ENCODE peak calls at places on chromosomes 12 and 14, in eight cellular contexts. S is HCT116, M is neural progenitor cell, T is endothelial cell of umbilical vein, U is astrocyte, L is fibroblast of lung, P is PC-3, N is DND-41. X is an unnamed sample.

GRCh38 chr14:89027097-89027740 is 202.8 kb downstream of the TTC8 start:
- DNase-seq in S (peak; percentile 13), M (peak; percentile 84), T (peak; percentile 25), U (no peak), L (peak; percentile 28), P (peak; percentile 67), N (no peak), X (peak; percentile 61)

GRCh38 chr12:109738209-109738608 is 24.6 kb downstream of the FAM222A start:
- DNase-seq in S (no peak), M (no peak), T (no peak), U (no peak), L (no peak), P (no peak), N (no peak), X (no peak)

GRCh38 chr12:64494998-64495729 is 43.2 kb downstream of the TBK1 start:
- DNase-seq in S (no peak), M (no peak), T (no peak), U (no peak), L (no peak), P (no peak), N (no peak), X (no peak)

GRCh38 chr14:65346895-65347294 is 65.6 kb upstream of the FUT8 start:
- DNase-seq in S (no peak), M (no peak), T (no peak), U (no peak), L (no peak), P (no peak), N (no peak), X (no peak)

GRCh38 chr14:24411468-24412454 is 13.0 kb downstream of the NYNRIN start:
- DNase-seq in S (peak; percentile 51), M (peak; percentile 68), T (peak; percentile 70), U (peak; percentile 22), L (peak; percentile 41), P (peak; percentile 56), N (peak; percentile 38), X (peak; percentile 69)

GRCh38 chr12:127041985-127042625 is 1224.9 kb upstream of the TMEM132C start:
- DNase-seq in S (no peak), M (no peak), T (no peak), U (no peak), L (no peak), P (peak; percentile 65), N (no peak), X (no peak)

GRCh38 chr12:51218607-51219161 is 822 bp upstream of the POU6F1 start:
- DNase-seq in S (no peak), M (peak; percentile 21), T (peak; percentile 47), U (no peak), L (no peak), P (no peak), N (no peak), X (no peak)

GRCh38 chr14:93893550-93894329 is 33.4 kb upstream of the FAM181A start:
- DNase-seq in S (no peak), M (peak; percentile 78), T (no peak), U (no peak), L (no peak), P (no peak), N (no peak), X (no peak)

GRCh38 chr12:114395755-114396152 is 10.2 kb downstream of the TBX5 start:
- DNase-seq in S (no peak), M (no peak), T (no peak), U (no peak), L (no peak), P (no peak), N (no peak), X (no peak)

GRCh38 chr12:114397978-114398881 is 7.7 kb downstream of the TBX5 start:
- DNase-seq in S (no peak), M (peak; percentile 40), T (no peak), U (no peak), L (no peak), P (no peak), N (no peak), X (no peak)

GRCh38 chr12:114396869-114397719 is 8.8 kb downstream of the TBX5 start:
- DNase-seq in S (no peak), M (peak; percentile 44), T (no peak), U (no peak), L (no peak), P (no peak), N (no peak), X (no peak)

GRCh38 chr12:114393569-114393968 is 12.4 kb downstream of the TBX5 start:
- DNase-seq in S (no peak), M (no peak), T (no peak), U (no peak), L (no peak), P (no peak), N (no peak), X (no peak)

DNA sequence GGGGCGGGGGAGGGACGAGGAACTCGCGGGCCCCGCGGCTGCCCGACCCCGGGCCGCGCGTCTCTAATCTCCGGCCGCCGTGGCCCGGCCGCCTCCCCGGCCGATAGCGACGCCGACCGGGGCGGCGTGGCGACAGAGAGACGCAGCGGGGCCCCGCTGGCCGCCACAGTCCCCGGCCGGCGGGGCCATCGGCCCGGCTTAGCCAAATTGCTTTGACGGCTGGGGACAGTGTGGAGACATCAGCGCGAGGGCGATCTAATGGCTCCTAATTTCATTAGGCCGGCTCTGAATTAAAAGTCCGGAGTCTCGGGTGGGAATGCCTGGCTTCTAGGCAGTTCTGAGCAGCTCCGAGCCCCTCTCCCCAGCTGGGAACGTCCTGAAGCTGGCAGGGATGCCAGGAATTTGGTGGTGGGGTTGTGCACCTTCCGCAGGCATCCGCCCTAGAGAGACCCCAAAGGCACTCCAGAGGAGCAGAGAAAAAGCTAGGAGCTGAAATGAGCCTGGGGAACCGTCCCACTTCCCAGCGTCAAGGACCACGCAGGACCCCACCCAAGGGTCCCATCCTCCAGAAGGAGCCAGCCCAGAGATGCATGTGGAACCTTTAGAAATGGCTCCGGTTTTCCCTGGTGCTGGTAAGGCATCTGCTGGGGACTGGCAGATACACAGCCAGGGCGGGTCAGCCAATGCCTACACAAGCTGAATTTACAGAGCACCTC is 9.6 kb downstream of the TBX5 start:
- DNase-seq in S (no peak), M (peak; percentile 84), T (no peak), U (no peak), L (no peak), P (no peak), N (no peak), X (no peak)
- TF ChIP-seq EZH2 in S (no peak), M (peak; percentile 56), T (peak; percentile 21), U (peak; percentile 44), L (no peak), P (no peak), N (no peak), X (no peak)

GRCh38 chr12:101863971-101864370 is 13.4 kb upstream of the DRAM1 start:
- DNase-seq in S (no peak), M (no peak), T (no peak), U (no peak), L (no peak), P (no peak), N (no peak), X (no peak)

GRCh38 chr12:101862245-101862644 is 15.1 kb upstream of the DRAM1 start:
- DNase-seq in S (no peak), M (no peak), T (no peak), U (no peak), L (peak; percentile 30), P (no peak), N (no peak), X (no peak)

DNA sequence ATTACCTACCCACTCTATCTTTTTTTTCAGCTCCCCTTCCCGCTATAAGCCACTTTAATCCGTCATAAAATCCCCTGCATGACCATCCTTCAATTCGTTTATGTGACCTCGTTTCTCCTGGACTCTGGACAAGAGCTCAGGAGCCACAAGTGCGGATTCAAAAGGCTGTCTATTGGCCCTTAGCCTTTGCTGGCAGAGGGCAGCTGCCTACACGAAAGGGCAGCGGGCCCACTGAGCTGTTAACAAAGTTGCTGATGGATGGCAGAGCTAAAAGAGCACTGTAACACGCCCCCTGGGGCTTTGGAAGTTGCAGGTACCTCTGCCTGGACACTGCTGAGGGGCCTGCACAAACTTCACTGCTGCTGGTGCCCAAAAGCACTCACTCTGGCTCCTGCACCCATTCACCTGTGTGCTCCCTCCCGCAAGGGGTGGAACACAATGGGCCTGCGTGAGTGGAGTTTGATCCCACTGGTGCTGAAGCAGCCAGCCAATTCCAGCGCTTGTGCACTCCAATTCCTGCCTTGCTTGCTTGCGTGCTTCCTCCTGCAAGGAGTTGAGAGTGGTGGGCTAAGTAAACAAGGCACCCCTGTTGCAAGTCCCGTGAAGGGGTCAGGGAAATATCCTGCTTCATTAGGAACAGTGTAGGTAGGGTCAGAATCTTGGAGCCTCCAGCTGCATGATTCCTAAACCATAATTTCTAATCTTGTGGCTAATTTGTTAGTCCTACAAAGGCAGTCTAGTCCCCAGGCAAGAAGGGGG is 10.6 kb upstream of the DRAM1 start:
- DNase-seq in S (no peak), M (no peak), T (no peak), U (no peak), L (no peak), P (no peak), N (no peak), X (no peak)
- TF ChIP-seq CTCF in S (no peak), M (no peak), T (no peak), U (no peak), L (no peak), P (no peak), N (no peak), X (no peak)

GRCh38 chr12:132199101-132199500 is 54.8 kb downstream of the NOC4L start:
- DNase-seq in S (no peak), M (no peak), T (no peak), U (no peak), L (no peak), P (no peak), N (no peak), X (no peak)

GRCh38 chr12:132196873-132197390 is 52.7 kb downstream of the NOC4L start:
- DNase-seq in S (no peak), M (no peak), T (no peak), U (no peak), L (no peak), P (no peak), N (no peak), X (no peak)

GRCh38 chr12:132196038-132196872 is 52.0 kb downstream of the NOC4L start:
- DNase-seq in S (no peak), M (peak; percentile 49), T (no peak), U (peak; percentile 4), L (no peak), P (no peak), N (no peak), X (no peak)

GRCh38 chr12:132199526-132200319 is 55.5 kb downstream of the NOC4L start:
- DNase-seq in S (no peak), M (no peak), T (no peak), U (no peak), L (no peak), P (no peak), N (no peak), X (no peak)

GRCh38 chr12:132197581-132198281 is 53.5 kb downstream of the NOC4L start:
- DNase-seq in S (no peak), M (no peak), T (no peak), U (no peak), L (no peak), P (no peak), N (no peak), X (no peak)
- TF ChIP-seq EZH2 in S (no peak), M (no peak), T (no peak), U (no peak), L (no peak), P (no peak), N (no peak), X (no peak)

GRCh38 chr14:48943913-48944312 is 642.3 kb downstream of the RPS29 start:
- DNase-seq in S (no peak), M (no peak), T (no peak), U (peak; percentile 11), L (peak; percentile 37), P (no peak), N (no peak), X (peak; percentile 3)

DNA sequence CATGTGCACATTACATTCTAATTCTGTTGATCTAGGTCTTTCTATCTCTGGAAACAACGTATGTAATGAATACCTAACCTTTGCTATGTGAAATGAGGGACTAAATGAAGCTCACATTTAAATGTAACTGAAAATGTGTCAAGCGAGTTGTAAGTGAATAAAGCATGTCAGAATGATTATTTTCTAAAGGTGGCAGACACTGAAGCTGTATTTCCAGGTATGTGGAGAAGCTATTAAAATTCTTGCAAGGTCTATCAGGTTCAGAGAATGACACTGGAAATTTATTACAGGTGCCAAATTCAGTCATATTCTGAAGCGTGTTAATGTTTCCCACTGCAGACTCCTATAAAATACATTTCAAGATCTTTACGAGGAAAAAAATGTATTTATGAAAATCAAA is 641.4 kb downstream of the RPS29 start:
- DNase-seq in S (no peak), M (no peak), T (no peak), U (no peak), L (no peak), P (no peak), N (no peak), X (no peak)
- TF ChIP-seq CTCF in S (no peak), M (no peak), T (no peak), U (no peak), L (no peak), P (no peak), N (no peak), X (no peak)